ENCODE peak calls at places on chromosome 18, in six cellular contexts. I is Panc1, W is endothelial cell of umbilical vein, Q is spleen, E is GM23338, V is sigmoid colon. P is an unnamed sample.

GRCh38 chr18:59881728-59882685 is 17.8 kb upstream of the PMAIP1 start:
- DNase-seq in Q (no peak), I (no peak), W (peak; percentile 92), V (no peak), E (no peak), P (no peak)

GRCh38 chr18:2855560-2856350 is 8.9 kb downstream of the EMILIN2 start:
- DNase-seq in I (no peak), V (peak; percentile 52), W (no peak), E (no peak), Q (no peak), P (peak; percentile 59)

GRCh38 chr18:59469463-59470180 is 110.6 kb upstream of the LMAN1 start:
- DNase-seq in Q (no peak), V (no peak), W (no peak), E (no peak), I (no peak), P (no peak)

GRCh38 chr18:12556946-12557806 is 100.7 kb downstream of the SPIRE1 start:
- DNase-seq in V (no peak), E (no peak), W (no peak), I (no peak), Q (no peak), P (no peak)

GRCh38 chr18:55322176-55322735 is 265.7 kb downstream of the TCF4 start:
- DNase-seq in W (peak; percentile 96), E (peak; percentile 85), Q (peak; percentile 93), V (peak; percentile 96), I (no peak), P (peak; percentile 87)

GRCh38 chr18:79509536-79509930 is 113.8 kb downstream of the NFATC1 start:
- DNase-seq in I (no peak), V (peak; percentile 52), W (no peak), Q (peak; percentile 61), E (no peak), P (peak; percentile 41)

GRCh38 chr18:28422577-28422976 is 245.6 kb upstream of the CDH2 start:
- DNase-seq in Q (no peak), I (no peak), E (no peak), V (no peak), W (no peak), P (no peak)

GRCh38 chr18:23890589-23890988 is 124.0 kb upstream of the TTC39C start:
- DNase-seq in W (no peak), V (no peak), E (no peak), I (no peak), Q (no peak), P (no peak)

GRCh38 chr18:3605562-3606443 is 155.8 kb downstream of the TGIF1 start:
- DNase-seq in V (peak; percentile 58), W (peak; percentile 67), E (peak; percentile 42), Q (peak; percentile 49), I (no peak), P (no peak)

GRCh38 chr18:76494181-76494540 is 881 bp downstream of the ZNF516 start:
- DNase-seq in V (no peak), E (peak; percentile 63), I (no peak), Q (peak; percentile 88), W (no peak), P (peak; percentile 80)

GRCh38 chr18:56902653-56903052 is 244.2 kb upstream of the BOD1L2 start:
- DNase-seq in V (no peak), I (no peak), Q (no peak), E (no peak), W (no peak), P (no peak)

GRCh38 chr18:3649559-3650426 is 199.8 kb downstream of the TGIF1 start:
- DNase-seq in W (no peak), Q (no peak), I (no peak), E (no peak), V (no peak), P (no peak)

GRCh38 chr18:23547306-23547705 is 39.0 kb downstream of the NPC1 start:
- DNase-seq in W (no peak), Q (no peak), V (no peak), E (no peak), I (no peak), P (no peak)

GRCh38 chr18:12455511-12455910 is 47.8 kb downstream of the PRELID3A start:
- DNase-seq in V (no peak), E (no peak), I (no peak), Q (no peak), W (no peak), P (no peak)

GRCh38 chr18:26307161-26307773 is 81.0 kb downstream of the TAF4B start:
- DNase-seq in I (peak; percentile 30), E (peak; percentile 76), W (peak; percentile 70), Q (no peak), V (no peak), P (no peak)

GRCh38 chr18:4181882-4182568 is 273.1 kb downstream of the DLGAP1 start:
- DNase-seq in W (no peak), V (no peak), Q (no peak), I (no peak), E (peak; percentile 86), P (no peak)

GRCh38 chr18:6271585-6271984 is 143.1 kb downstream of the L3MBTL4 start:
- DNase-seq in Q (no peak), E (no peak), V (no peak), I (no peak), W (no peak), P (no peak)

GRCh38 chr18:59631583-59632181 is 65.5 kb downstream of the CCBE1 start:
- DNase-seq in E (peak; percentile 76), V (no peak), W (peak; percentile 21), I (peak; percentile 12), Q (no peak), P (no peak)

GRCh38 chr18:52343138-52343537 is 3.1 kb downstream of the DCC start:
- DNase-seq in V (no peak), W (no peak), I (no peak), E (peak; percentile 67), Q (no peak), P (no peak)

GRCh38 chr18:72544092-72544886 is at the start of gene CBLN2:
- DNase-seq in W (peak; percentile 64), I (no peak), V (no peak), Q (peak; percentile 81), E (peak; percentile 77), P (no peak)

GRCh38 chr18:48142353-48142752 is 211.9 kb upstream of the SMAD2 start:
- DNase-seq in Q (peak; percentile 48), E (no peak), I (no peak), W (no peak), V (no peak), P (no peak)
- TF ChIP-seq CTCF in Q (no peak), E (no peak), I (no peak), W (no peak), V (no peak), P (no peak)

DNA sequence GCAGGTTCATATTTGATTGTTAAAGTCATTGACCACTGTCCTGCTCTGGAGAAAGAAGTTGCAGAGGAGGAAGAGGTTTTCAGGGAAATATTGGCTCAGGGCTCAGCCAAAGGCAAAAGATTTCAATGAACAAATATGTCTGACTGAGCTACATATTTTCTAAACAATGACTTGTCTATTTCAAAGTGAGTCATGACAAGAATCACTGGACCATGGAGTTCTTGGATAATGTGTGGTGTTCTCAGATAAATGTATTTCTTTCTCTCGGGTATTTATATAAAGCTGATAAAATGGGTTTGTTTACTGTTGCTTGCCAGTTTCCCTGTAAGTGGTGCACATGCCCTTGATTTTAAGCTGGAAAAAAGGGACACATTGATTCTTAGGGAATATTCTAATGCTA is 34.3 kb upstream of the RMP24 start:
- DNase-seq in E (no peak), W (no peak), V (no peak), Q (no peak), I (no peak), P (no peak)
- TF ChIP-seq POLR2AphosphoS5 in E (no peak), W (no peak), V (no peak), Q (no peak), I (peak; percentile 66), P (no peak)

GRCh38 chr18:49321800-49322461 is 138.5 kb downstream of the DYM start:
- DNase-seq in I (no peak), W (peak; percentile 71), V (no peak), Q (no peak), E (no peak), P (no peak)
- H3K27ac ChIP-seq in I (no peak overlapping the region), W (peak overlapping the region; percentile 4), V (no peak overlapping the region), Q (no peak overlapping the region), E (no peak overlapping the region), P (no peak overlapping the region)

DNA sequence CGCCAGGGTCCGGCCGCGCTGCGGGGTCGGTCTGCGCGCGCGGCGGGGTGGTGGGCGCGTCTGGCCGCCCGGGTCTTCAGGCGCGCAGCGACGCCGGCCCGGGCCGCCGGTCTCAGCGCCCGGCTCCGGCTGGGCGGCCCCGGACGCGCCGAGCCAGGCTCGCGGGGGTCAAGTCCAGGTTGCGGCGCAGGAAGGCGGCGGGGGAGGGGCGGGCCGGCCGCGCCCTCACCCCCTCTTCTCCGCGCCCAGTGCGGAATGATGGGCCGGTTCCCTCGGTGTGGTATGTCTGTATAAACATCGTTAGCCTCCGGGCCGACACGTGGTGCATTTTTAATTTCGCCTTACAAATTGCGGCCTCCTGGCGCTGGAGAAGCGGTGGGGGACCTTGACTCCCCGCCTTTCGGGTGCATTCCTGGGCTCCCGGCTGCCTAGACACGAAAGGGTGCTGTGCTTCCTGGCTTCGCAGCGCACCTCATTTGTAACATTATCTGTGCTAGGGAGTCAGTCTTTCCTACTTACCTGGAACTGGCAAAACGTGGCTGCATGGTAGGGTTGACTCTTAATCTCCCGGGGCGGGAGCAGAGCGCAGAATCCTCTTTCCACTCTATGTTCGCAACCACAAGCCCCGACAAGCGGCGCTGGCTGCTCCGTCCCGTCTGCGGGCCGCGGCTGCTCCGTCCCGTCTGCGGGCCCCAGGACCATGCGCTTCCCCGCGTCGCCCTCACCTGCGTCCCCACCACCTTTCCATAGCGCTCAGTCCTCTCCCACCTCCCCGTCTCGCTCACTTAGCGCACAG is 69.0 kb downstream of the CTAGE1 start:
- DNase-seq in I (no peak), W (peak; percentile 56), E (peak; percentile 80), Q (peak; percentile 81), V (no peak), P (no peak)
- TF ChIP-seq CTCF in I (no peak), W (no peak), E (no peak), Q (no peak), V (no peak), P (no peak)

P was measured in suprapubic skin.